ENCODE peak calls at places on chromosomes 11 and 22, in four cellular contexts. One of them, this sample, is unnamed.

GRCh38 chr22:37953062-37953436 is 352 bp downstream of the C22orf23 start:
- DNase-seq in AG08396: no peak
- DNase-seq in germinal center: no peak
- DNase-seq in substantia nigra: no peak
- DNase-seq in this sample: no peak

GRCh38 chr11:128933481-128934178 is 9.0 kb downstream of the TP53AIP1 start:
- DNase-seq in substantia nigra: no peak
- DNase-seq in AG08396: no peak
- DNase-seq in germinal center: no peak
- DNase-seq in this sample: no peak

GRCh38 chr11:9693801-9694553 is 30.1 kb downstream of the SWAP70 start:
- DNase-seq in AG08396: no peak
- DNase-seq in substantia nigra: no peak
- DNase-seq in germinal center: no peak
- DNase-seq in this sample: no peak

GRCh38 chr11:67415501-67416304 is at the start of gene CARNS1:
- DNase-seq in substantia nigra: peak
- DNase-seq in germinal center: no peak
- DNase-seq in AG08396: no peak
- DNase-seq in this sample: no peak

GRCh38 chr11:124194696-124195418 is 11.7 kb downstream of the OR10D3 start:
- DNase-seq in substantia nigra: no peak
- DNase-seq in AG08396: peak
- DNase-seq in germinal center: peak
- DNase-seq in this sample: no peak

GRCh38 chr11:64040684-64041267 is 5.0 kb downstream of the FLRT1 start:
- DNase-seq in germinal center: no peak
- DNase-seq in substantia nigra: peak
- DNase-seq in AG08396: no peak
- DNase-seq in this sample: no peak

GRCh38 chr22:35334010-35334409 is 34.3 kb downstream of the TOM1 start:
- DNase-seq in germinal center: peak
- DNase-seq in substantia nigra: no peak
- DNase-seq in AG08396: no peak
- DNase-seq in this sample: no peak

GRCh38 chr11:94866231-94866827 is 98.2 kb downstream of the AMOTL1 start:
- DNase-seq in germinal center: no peak
- DNase-seq in substantia nigra: no peak
- DNase-seq in AG08396: no peak
- DNase-seq in this sample: no peak

GRCh38 chr22:20405931-20406685 is 12.2 kb downstream of the ZNF74 start:
- DNase-seq in AG08396: no peak
- DNase-seq in germinal center: no peak
- DNase-seq in substantia nigra: no peak
- DNase-seq in this sample: no peak

GRCh38 chr11:34824425-34824824 is 91.8 kb downstream of the APIP start:
- DNase-seq in AG08396: no peak
- DNase-seq in substantia nigra: no peak
- DNase-seq in germinal center: no peak
- DNase-seq in this sample: no peak

GRCh38 chr11:103007521-103007920 is 52.0 kb upstream of the MMP13 start:
- DNase-seq in germinal center: no peak
- DNase-seq in AG08396: peak
- DNase-seq in substantia nigra: no peak
- DNase-seq in this sample: no peak

GRCh38 chr22:41367680-41368542 is 13.8 kb upstream of the TEF start:
- DNase-seq in AG08396: peak
- DNase-seq in germinal center: no peak
- DNase-seq in substantia nigra: peak
- DNase-seq in this sample: no peak

GRCh38 chr11:12724301-12725046 is 50.3 kb downstream of the TEAD1 start:
- DNase-seq in substantia nigra: no peak
- DNase-seq in germinal center: no peak
- DNase-seq in AG08396: peak
- DNase-seq in this sample: no peak

GRCh38 chr11:79439430-79439892 is 1.4 kb downstream of the TENM4 start:
- DNase-seq in AG08396: peak
- DNase-seq in substantia nigra: no peak
- DNase-seq in germinal center: no peak
- DNase-seq in this sample: no peak

GRCh38 chr11:128522943-128523518 is 64.3 kb downstream of the ETS1 start:
- DNase-seq in AG08396: no peak
- DNase-seq in germinal center: no peak
- DNase-seq in substantia nigra: no peak
- DNase-seq in this sample: no peak

GRCh38 chr11:4672470-4672869 is 25.2 kb downstream of the OR51E2 start:
- DNase-seq in AG08396: no peak
- DNase-seq in substantia nigra: no peak
- DNase-seq in germinal center: no peak
- DNase-seq in this sample: no peak

GRCh38 chr11:86660011-86660595 is 12.3 kb downstream of the ME3 start:
- DNase-seq in substantia nigra: no peak
- DNase-seq in germinal center: no peak
- DNase-seq in AG08396: peak
- DNase-seq in this sample: no peak

This sample was measured in stimulated activated CD4-positive, alpha-beta T cell treated with anti-CD3 and anti-CD28 coated beads, TNF-alpha, amount 100 ng/mL, for 48 hours.